ENCODE peak calls at places on chromosome 7, in four cellular contexts. G, R, A and Z are unnamed samples.
A peak's percentile ranks its signal among the peaks of the same experiment; 100 is the strongest.

GRCh38 chr7:542935-543789 is 23.5 kb upstream of the PDGFA start:
- DNase-seq in G (no peak), R (no peak), A (no peak), Z (no peak)

GRCh38 chr7:28068811-28069216 is 111.8 kb downstream of the JAZF1 start:
- DNase-seq in G (no peak), A (no peak), R (no peak), Z (no peak)

GRCh38 chr7:130022623-130023175 is 28.5 kb downstream of the ZC3HC1 start:
- DNase-seq in R (no peak), G (no peak), A (no peak), Z (no peak)

GRCh38 chr7:151767557-151767956 is 109.4 kb downstream of the PRKAG2 start:
- DNase-seq in G (no peak), R (no peak), A (no peak), Z (no peak)

GRCh38 chr7:73987298-73987697 is 40.7 kb upstream of the ELN start:
- DNase-seq in G (no peak), R (no peak), A (no peak), Z (no peak)

GRCh38 chr7:2851499-2851898 is 7.4 kb upstream of the GNA12 start:
- DNase-seq in G (no peak), R (no peak), A (no peak), Z (no peak)

GRCh38 chr7:13117103-13117502 is 429.7 kb downstream of the ARL4A start:
- DNase-seq in A (peak; percentile 18), G (no peak), R (no peak), Z (no peak)

GRCh38 chr7:21368317-21368716 is 59.6 kb upstream of the SP4 start:
- DNase-seq in A (no peak), G (no peak), R (no peak), Z (no peak)

GRCh38 chr7:95871078-95871848 is 98.9 kb downstream of the DYNC1I1 start:
- DNase-seq in G (no peak), R (no peak), A (peak; percentile 29), Z (no peak)

GRCh38 chr7:29569648-29570047 is 6.0 kb downstream of the PRR15 start:
- DNase-seq in A (no peak), R (no peak), G (no peak), Z (no peak)

GRCh38 chr7:157253850-157254249 is 83.0 kb upstream of the DNAJB6 start:
- DNase-seq in R (peak; percentile 65), G (peak; percentile 94), A (no peak), Z (no peak)

GRCh38 chr7:76353744-76354143 is 5.0 kb downstream of the YWHAG start:
- DNase-seq in R (no peak), A (no peak), G (no peak), Z (no peak)

GRCh38 chr7:158407581-158408331 is 179.9 kb downstream of the PTPRN2 start:
- DNase-seq in G (no peak), R (no peak), A (peak; percentile 48), Z (no peak)

GRCh38 chr7:157339777-157340677 is 3.2 kb downstream of the DNAJB6 start:
- DNase-seq in G (peak; percentile 62), A (peak; percentile 53), R (peak; percentile 70), Z (no peak)

GRCh38 chr7:22728416-22729029 is 1.5 kb downstream of the IL6 start:
- DNase-seq in R (no peak), G (no peak), A (peak; percentile 55), Z (no peak)

GRCh38 chr7:134514106-134514505 is 13.3 kb upstream of the AKR1B10 start:
- DNase-seq in G (no peak), A (no peak), R (no peak), Z (no peak)

GRCh38 chr7:44094365-44094764 is 9.8 kb upstream of the AEBP1 start:
- DNase-seq in G (no peak), A (no peak), R (no peak), Z (no peak)

GRCh38 chr7:44291066-44291732 is 34.2 kb downstream of the CAMK2B start:
- DNase-seq in R (peak; percentile 11), G (peak; percentile 92), A (no peak), Z (peak; percentile 85)

GRCh38 chr7:2936891-2937580 is 92.9 kb upstream of the GNA12 start:
- DNase-seq in G (no peak), A (no peak), R (no peak), Z (no peak)

GRCh38 chr7:99910976-99911375 is 8.4 kb downstream of the TRIM4 start:
- DNase-seq in A (no peak), G (no peak), R (no peak), Z (no peak)

GRCh38 chr7:24283559-24283899 is 461 bp upstream of the NPY start:
- DNase-seq in R (no peak), G (no peak), A (no peak), Z (no peak)

GRCh38 chr7:21568762-21569161 is 25.9 kb downstream of the DNAH11 start:
- DNase-seq in R (no peak), G (no peak), A (no peak), Z (no peak)

GRCh38 chr7:81684513-81685262 is 85.2 kb downstream of the HGF start:
- DNase-seq in R (peak; percentile 79), G (peak; percentile 79), A (peak; percentile 95), Z (peak; percentile 99)

GRCh38 chr7:142347091-142347490 is 89.2 kb upstream of the PRSS58 start:
- DNase-seq in A (no peak), R (no peak), G (no peak), Z (no peak)

GRCh38 chr7:30880090-30880704 is 31.5 kb upstream of the AQP1 start:
- DNase-seq in G (no peak), R (no peak), A (no peak), Z (no peak)

GRCh38 chr7:70566659-70567058 is 565.3 kb upstream of the GALNT17 start:
- DNase-seq in R (no peak), A (no peak), G (no peak), Z (no peak)

GRCh38 chr7:29565186-29565540 is 1.5 kb downstream of the PRR15 start:
- DNase-seq in R (no peak), A (no peak), G (no peak), Z (no peak)

GRCh38 chr7:41520445-41520844 is 182.4 kb downstream of the INHBA start:
- DNase-seq in A (no peak), R (no peak), G (no peak), Z (no peak)

GRCh38 chr7:22557167-22557566 is 57.2 kb upstream of the STEAP1B start:
- DNase-seq in R (no peak), A (no peak), G (no peak), Z (peak; percentile 81)

GRCh38 chr7:75727881-75728592 is 10.7 kb downstream of the HIP1 start:
- DNase-seq in A (peak; percentile 77), R (peak; percentile 91), G (peak; percentile 90), Z (no peak)

GRCh38 chr7:83468251-83468739 is 180.6 kb downstream of the SEMA3E start:
- DNase-seq in R (peak; percentile 48), G (peak; percentile 83), A (peak; percentile 89), Z (no peak)

GRCh38 chr7:30521532-30521931 is 16.9 kb upstream of the GGCT start:
- DNase-seq in R (no peak), G (no peak), A (no peak), Z (no peak)

DNA sequence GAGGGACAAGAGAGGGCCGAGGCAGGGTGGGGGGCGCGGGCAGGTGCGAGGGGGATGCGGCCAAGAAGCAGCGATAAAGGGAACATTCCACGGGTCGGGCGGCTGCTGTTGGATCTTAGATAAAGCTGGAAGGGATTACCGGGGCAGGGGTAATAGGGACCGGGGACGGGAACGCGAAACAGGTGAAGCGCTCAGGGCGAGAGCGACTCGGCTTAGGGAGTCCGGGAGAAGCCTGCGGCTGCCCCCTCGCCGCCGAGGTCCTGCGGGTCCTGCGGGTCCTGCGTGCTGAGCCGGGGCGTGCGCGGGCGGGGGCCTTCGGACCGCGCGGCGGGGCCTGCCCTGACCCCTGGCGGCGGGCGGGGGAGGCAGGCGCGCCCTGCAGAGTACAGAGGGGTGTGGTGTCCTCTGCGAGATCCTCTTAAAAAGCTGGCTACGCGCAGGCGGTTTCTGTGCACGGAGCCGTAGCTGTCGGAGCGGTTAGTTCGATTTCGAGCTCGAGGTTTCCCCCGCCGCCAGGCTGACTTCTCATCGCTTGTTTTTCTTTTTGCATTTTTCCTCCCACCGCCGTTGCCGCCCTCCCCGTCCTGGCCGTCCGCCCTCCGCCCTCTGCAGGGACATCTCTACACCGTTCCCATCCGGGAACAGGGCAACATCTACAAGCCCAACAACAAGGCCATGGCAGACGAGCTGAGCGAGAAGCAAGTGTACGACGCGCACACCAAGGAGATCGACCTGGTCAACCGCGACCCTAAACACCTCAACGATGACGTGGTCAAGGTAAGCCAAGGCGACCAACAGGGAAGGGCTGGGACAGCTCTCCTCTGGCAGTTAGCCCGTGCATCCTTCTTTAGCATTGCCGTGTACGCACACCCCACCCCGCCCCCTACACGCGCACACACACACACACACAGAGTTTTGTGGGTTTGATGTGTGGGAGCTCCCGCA is 1.3 kb downstream of the CAV1 start:
- DNase-seq in A (no peak), G (peak; percentile 70), R (peak; percentile 80), Z (no peak)
- TF ChIP-seq POLR2AphosphoS5 in A (peak; percentile 82), G (peak; percentile 47), R (peak; percentile 80), Z (peak; percentile 52)

GRCh38 chr7:33923440-33924229 is 18.3 kb downstream of the BMPER start:
- DNase-seq in R (no peak), G (no peak), A (no peak), Z (no peak)

GRCh38 chr7:33922820-33923219 is 17.5 kb downstream of the BMPER start:
- DNase-seq in G (no peak), R (no peak), A (no peak), Z (no peak)

GRCh38 chr7:33917661-33918060 is 12.3 kb downstream of the BMPER start:
- DNase-seq in A (no peak), R (no peak), G (no peak), Z (no peak)

GRCh38 chr7:33918401-33919120 is 13.2 kb downstream of the BMPER start:
- DNase-seq in G (no peak), A (no peak), R (no peak), Z (no peak)

DNA sequence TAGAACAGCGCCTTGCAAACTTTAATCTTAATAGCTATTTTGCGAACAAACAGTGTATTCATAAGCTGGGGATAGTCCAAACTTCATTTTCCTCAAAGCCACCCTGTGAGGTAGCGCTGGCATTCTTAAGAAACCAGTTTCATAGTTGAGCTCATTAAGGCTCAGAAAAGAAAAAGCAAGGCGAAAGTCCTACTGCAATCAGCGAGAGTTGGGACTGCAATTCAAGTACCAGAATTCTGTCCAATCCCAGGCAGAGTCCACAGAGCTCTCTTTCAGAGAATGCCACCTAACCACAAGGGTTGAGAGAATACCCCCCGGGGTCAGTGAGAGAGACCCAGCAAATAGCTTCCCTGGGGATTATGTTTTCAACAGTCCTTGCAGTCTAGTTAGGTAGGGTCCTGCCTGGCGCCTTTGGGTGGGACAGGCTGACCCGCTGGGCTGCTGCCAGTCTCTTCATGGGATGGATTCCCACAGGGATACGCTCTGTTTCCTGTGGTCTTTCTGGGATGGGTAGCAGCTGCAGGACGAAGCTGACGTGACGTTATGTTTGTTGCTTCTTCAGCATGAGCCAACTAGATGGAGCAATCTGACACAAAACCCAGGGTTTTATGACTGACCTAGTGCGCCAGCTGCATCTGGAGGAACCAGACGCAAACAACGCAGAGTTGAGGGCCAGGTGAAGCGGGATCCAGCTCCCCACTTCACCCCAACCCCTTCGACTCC is 16.0 kb downstream of the BMPER start:
- DNase-seq in G (peak; percentile 35), R (peak; percentile 42), A (no peak), Z (no peak)
- TF ChIP-seq CTCF in G (no peak), R (no peak), A (no peak), Z (no peak)

DNA sequence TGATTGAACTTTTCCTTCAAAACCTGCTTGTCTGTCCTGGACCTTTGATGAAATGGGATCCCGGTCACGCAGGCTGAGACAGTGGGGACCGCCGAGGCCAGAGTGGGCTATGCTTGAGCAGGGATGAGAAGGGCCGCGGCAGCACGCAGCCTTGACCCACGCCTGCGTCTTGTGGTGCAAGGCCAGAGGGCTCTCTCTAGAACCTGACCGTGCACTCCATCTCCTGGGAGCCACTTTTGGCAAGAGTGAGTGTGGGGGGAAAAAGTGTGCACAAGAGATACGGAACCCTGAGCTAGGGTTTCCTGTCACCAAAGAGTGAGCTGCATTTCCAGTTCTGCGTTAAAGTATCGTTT is 42.4 kb downstream of the WIPI2 start:
- DNase-seq in A (no peak), G (no peak), R (no peak), Z (no peak)
- TF ChIP-seq POLR2AphosphoS5 in A (no peak), G (no peak), R (no peak), Z (no peak)

GRCh38 chr7:116018731-116019130 is 11.8 kb downstream of the TFEC start:
- DNase-seq in R (no peak), G (no peak), A (no peak), Z (no peak)
- TF ChIP-seq CTCF in R (no peak), G (no peak), A (no peak), Z (no peak)